ENCODE peak calls at places on chromosome 19, in ten cellular contexts. L is tibial nerve, Q is AG09309, S is uterus, W is cardiac muscle cell, T is GM23338, N is left ventricle myocardium inferior, I is kidney epithelial cell, U is endodermal cell, C is GM12865. J is an unnamed sample.

GRCh38 chr19:33177417-33177976 is 16.6 kb upstream of the LRP3 start:
- DNase-seq in L (no peak), Q (no peak), S (no peak), W (peak), T (peak), N (no peak), I (no peak), U (peak), C (no peak), J (no peak)

GRCh38 chr19:6693056-6693471 is 23.1 kb upstream of the TNFSF14 start:
- DNase-seq in L (no peak), Q (no peak), S (no peak), W (no peak), T (peak), N (no peak), I (no peak), U (peak), C (no peak), J (no peak)

GRCh38 chr19:30712428-30713151 is 340.4 kb downstream of the ZNF536 start:
- DNase-seq in L (no peak), Q (no peak), S (no peak), W (no peak), T (no peak), N (no peak), I (no peak), U (no peak), C (no peak), J (no peak)

GRCh38 chr19:6058411-6059201 is 51.7 kb downstream of the RFX2 start:
- DNase-seq in L (no peak), Q (no peak), S (no peak), W (no peak), T (no peak), N (no peak), I (no peak), U (no peak), C (no peak), J (no peak)

GRCh38 chr19:16456652-16457194 is 15.0 kb downstream of the EPS15L1 start:
- DNase-seq in L (no peak), Q (no peak), S (no peak), W (no peak), T (peak), N (no peak), I (no peak), U (no peak), C (no peak), J (no peak)

GRCh38 chr19:21335721-21336120 is 6.5 kb upstream of the ZNF708 start:
- DNase-seq in L (no peak), Q (no peak), S (no peak), W (no peak), T (no peak), N (no peak), I (no peak), U (no peak), C (no peak), J (no peak)

GRCh38 chr19:7199613-7200533 is 94.3 kb downstream of the INSR start:
- DNase-seq in L (no peak), Q (no peak), S (no peak), W (no peak), T (no peak), N (no peak), I (no peak), U (peak), C (no peak), J (no peak)

GRCh38 chr19:33304760-33305647 is 2.7 kb upstream of the CEBPA start:
- DNase-seq in L (no peak), Q (no peak), S (no peak), W (no peak), T (no peak), N (no peak), I (no peak), U (no peak), C (no peak), J (no peak)

GRCh38 chr19:49213791-49214190 is 56.2 kb downstream of the TRPM4 start:
- DNase-seq in L (no peak), Q (no peak), S (no peak), W (no peak), T (peak), N (no peak), I (no peak), U (peak), C (no peak), J (no peak)

GRCh38 chr19:4717966-4718701 is 5.5 kb downstream of the DPP9 start:
- DNase-seq in L (no peak), Q (no peak), S (no peak), W (no peak), T (no peak), N (no peak), I (no peak), U (no peak), C (no peak), J (no peak)

GRCh38 chr19:46798713-46799112 is 10.3 kb upstream of the SLC1A5 start:
- DNase-seq in L (no peak), Q (no peak), S (no peak), W (no peak), T (no peak), N (no peak), I (no peak), U (no peak), C (no peak), J (no peak)

GRCh38 chr19:23002690-23003422 is at the start of gene ZNF728:
- DNase-seq in L (peak), Q (no peak), S (peak), W (no peak), T (no peak), N (peak), I (no peak), U (no peak), C (no peak), J (peak)

GRCh38 chr19:28239270-28239669 is 973.7 kb downstream of the UQCRFS1 start:
- DNase-seq in L (no peak), Q (no peak), S (no peak), W (peak), T (peak), N (no peak), I (no peak), U (peak), C (no peak), J (no peak)

GRCh38 chr19:33194884-33195710 is 967 bp downstream of the LRP3 start:
- DNase-seq in L (no peak), Q (no peak), S (no peak), W (peak), T (peak), N (no peak), I (no peak), U (peak), C (no peak), J (no peak)

GRCh38 chr19:12834976-12835757 is 788 bp upstream of the RTBDN start:
- DNase-seq in L (no peak), Q (no peak), S (no peak), W (peak), T (peak), N (no peak), I (no peak), U (peak), C (no peak), J (no peak)

GRCh38 chr19:40717880-40718773 is 1.2 kb downstream of the ITPKC start:
- DNase-seq in L (no peak), Q (no peak), S (peak), W (peak), T (peak), N (no peak), I (no peak), U (peak), C (no peak), J (no peak)

GRCh38 chr19:9836021-9836420 is 903 bp downstream of the PIN1 start:
- DNase-seq in L (no peak), Q (peak), S (no peak), W (peak), T (no peak), N (no peak), I (no peak), U (no peak), C (peak), J (peak)

GRCh38 chr19:51096473-51097165 is 11.6 kb downstream of the CTU1 start:
- DNase-seq in L (no peak), Q (no peak), S (no peak), W (no peak), T (peak), N (no peak), I (no peak), U (no peak), C (no peak), J (no peak)

GRCh38 chr19:49475995-49476880 is 2.2 kb downstream of the FLT3LG start:
- DNase-seq in L (no peak), Q (no peak), S (no peak), W (peak), T (peak), N (no peak), I (no peak), U (peak), C (peak), J (no peak)

GRCh38 chr19:11881151-11881800 is 6.3 kb upstream of the ZNF69 start:
- DNase-seq in L (no peak), Q (no peak), S (peak), W (peak), T (peak), N (peak), I (no peak), U (peak), C (peak), J (peak)

GRCh38 chr19:32497386-32497785 is 83.6 kb upstream of the PDCD5 start:
- DNase-seq in L (no peak), Q (no peak), S (no peak), W (no peak), T (no peak), N (no peak), I (no peak), U (no peak), C (no peak), J (no peak)

GRCh38 chr19:15025237-15025636 is 24.0 kb upstream of the CASP14 start:
- DNase-seq in L (no peak), Q (no peak), S (no peak), W (no peak), T (peak), N (no peak), I (no peak), U (peak), C (peak), J (no peak)

GRCh38 chr19:57105976-57106610 is 13.7 kb upstream of the USP29 start:
- DNase-seq in L (no peak), Q (no peak), S (no peak), W (no peak), T (peak), N (no peak), I (no peak), U (no peak), C (no peak), J (no peak)

GRCh38 chr19:48290923-48291700 is 21.2 kb downstream of the ZNF114 start:
- DNase-seq in L (peak), Q (no peak), S (peak), W (peak), T (peak), N (peak), I (no peak), U (peak), C (peak), J (peak)

GRCh38 chr19:19385900-19386339 is 19.6 kb upstream of the GATAD2A start:
- DNase-seq in L (no peak), Q (no peak), S (peak), W (peak), T (peak), N (no peak), I (no peak), U (no peak), C (no peak), J (no peak)

GRCh38 chr19:42403586-42403985 is 13.5 kb upstream of the CNFN start:
- DNase-seq in L (no peak), Q (no peak), S (no peak), W (no peak), T (no peak), N (no peak), I (no peak), U (peak), C (no peak), J (no peak)

GRCh38 chr19:35994868-35995654 is at the start of gene SDHAF1:
- DNase-seq in L (peak), Q (peak), S (peak), W (peak), T (peak), N (peak), I (peak), U (peak), C (peak), J (peak)

GRCh38 chr19:45717131-45717982 is 13.3 kb downstream of the FBXO46 start:
- DNase-seq in L (peak), Q (peak), S (peak), W (peak), T (peak), N (peak), I (peak), U (peak), C (peak), J (peak)
- TF ChIP-seq CTCF in L (no peak), Q (peak), S (peak), W (peak), T (no peak), N (peak), I (peak), U (no peak), C (peak), J (no peak)

GRCh38 chr19:1377176-1377964 is 6.3 kb upstream of the NDUFS7 start:
- DNase-seq in L (no peak), Q (no peak), S (no peak), W (no peak), T (no peak), N (no peak), I (no peak), U (no peak), C (no peak), J (no peak)

GRCh38 chr19:1377965-1378785 is 5.5 kb upstream of the NDUFS7 start:
- DNase-seq in L (no peak), Q (no peak), S (no peak), W (no peak), T (no peak), N (no peak), I (no peak), U (no peak), C (no peak), J (no peak)

GRCh38 chr19:1373534-1374249 is 10.0 kb upstream of the NDUFS7 start:
- DNase-seq in L (no peak), Q (no peak), S (no peak), W (peak), T (no peak), N (peak), I (no peak), U (no peak), C (no peak), J (no peak)

GRCh38 chr19:1374250-1374577 is 9.5 kb upstream of the NDUFS7 start:
- DNase-seq in L (no peak), Q (no peak), S (no peak), W (no peak), T (no peak), N (peak), I (no peak), U (no peak), C (no peak), J (no peak)

DNA sequence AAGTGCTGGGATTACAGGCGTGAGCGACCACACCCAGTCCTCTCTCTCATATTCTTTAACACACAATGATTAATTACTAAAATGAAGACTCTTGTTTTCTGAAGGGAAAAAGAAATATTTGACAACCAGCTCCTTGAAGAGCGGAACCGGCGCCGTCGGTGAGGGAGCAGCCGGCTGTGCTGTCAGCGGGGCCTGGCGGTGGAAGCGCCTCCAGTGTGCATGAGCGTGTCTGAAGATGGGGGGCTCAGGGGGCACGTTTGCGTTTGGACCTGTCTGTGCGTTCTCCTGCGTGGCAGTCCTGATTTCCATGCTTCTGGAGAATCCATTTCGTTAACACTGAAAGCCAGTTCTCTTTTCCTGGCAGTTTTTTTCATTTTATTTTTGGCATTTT is 7.3 kb upstream of the NDUFS7 start:
- DNase-seq in L (no peak), Q (no peak), S (no peak), W (no peak), T (no peak), N (no peak), I (no peak), U (no peak), C (no peak), J (no peak)
- H3K4me3 ChIP-seq in L (no peak), Q (no peak), S (no peak), W (no peak), T (no peak), N (no peak), I (no peak), U (no peak), C (no peak), J (no peak)

DNA sequence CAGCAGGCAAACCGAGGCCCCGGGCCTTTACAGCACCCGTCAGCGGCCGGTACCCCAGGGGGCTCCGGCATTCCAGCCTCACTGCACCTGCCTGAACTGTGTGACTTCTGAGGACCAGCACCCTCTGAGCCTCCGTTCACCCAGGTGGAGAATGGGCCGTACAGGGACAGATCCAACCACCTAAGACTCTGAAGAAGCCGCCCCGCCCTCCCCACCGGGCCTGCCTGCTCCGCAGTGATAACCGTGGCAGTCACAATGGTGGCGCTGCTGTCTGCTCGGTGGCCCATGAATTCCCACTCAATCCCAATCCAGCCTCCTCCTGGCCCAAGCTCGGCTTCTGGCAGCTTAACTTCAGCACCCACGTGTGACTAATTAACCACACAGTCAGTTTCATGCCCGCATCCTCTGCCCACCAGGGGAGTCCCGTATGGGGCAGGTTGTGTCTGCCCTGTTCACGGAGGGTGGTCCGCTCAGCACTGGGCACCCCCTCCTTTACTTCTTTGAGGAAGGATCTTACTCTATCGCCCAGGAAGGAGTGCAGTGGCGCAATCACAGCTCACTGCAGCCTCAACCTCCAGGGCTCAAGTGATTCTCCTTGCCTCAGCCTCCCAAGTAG is 3.4 kb downstream of the TCF3 start:
- DNase-seq in L (no peak), Q (no peak), S (no peak), W (no peak), T (no peak), N (no peak), I (no peak), U (no peak), C (peak), J (no peak)
- TF ChIP-seq CTCF in L (no peak), Q (no peak), S (no peak), W (no peak), T (no peak), N (no peak), I (peak), U (no peak), C (peak), J (no peak)

DNA sequence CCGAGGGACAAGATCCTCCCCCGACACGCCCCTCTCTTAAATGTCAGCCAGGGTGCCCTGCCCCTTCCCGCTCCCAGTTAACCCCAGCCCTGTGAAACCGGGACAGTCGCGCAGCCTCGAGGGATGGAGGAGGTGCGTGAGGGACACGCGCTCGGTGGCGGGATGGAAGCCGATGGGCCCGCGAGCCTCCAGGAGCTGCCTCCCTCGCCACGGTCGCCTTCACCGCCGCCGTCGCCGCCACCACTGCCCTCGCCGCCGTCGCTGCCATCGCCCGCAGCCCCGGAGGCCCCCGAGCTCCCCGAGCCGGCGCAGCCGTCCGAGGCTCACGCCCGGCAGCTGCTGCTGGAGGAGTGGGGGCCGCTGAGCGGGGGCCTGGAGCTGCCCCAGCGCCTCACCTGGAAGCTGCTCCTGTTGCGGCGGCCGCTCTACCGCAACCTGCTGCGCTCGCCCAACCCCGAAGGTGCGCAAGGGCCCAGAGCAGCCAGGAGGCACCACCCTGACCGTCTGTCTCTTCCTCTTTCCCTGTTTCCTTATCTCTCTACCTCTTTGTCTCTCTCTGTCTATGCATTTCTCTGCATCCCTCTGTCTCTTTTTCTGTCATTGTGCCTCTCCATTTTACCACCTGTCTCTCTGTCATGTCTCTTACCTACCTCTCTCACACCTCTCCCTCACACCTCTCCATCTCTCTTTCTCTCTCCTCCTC is at the start of gene NCCRP1:
- DNase-seq in L (no peak), Q (no peak), S (no peak), W (peak), T (peak), N (no peak), I (no peak), U (peak), C (no peak), J (no peak)
- H3K4me3 ChIP-seq in L (no peak), Q (no peak), S (no peak), W (peak), T (peak), N (peak), I (no peak), U (no peak), C (no peak), J (no peak)

GRCh38 chr19:3207466-3208242 is 16.8 kb upstream of the CELF5 start:
- DNase-seq in L (no peak), Q (no peak), S (no peak), W (no peak), T (no peak), N (no peak), I (no peak), U (peak), C (no peak), J (no peak)

GRCh38 chr19:3208317-3209207 is 15.9 kb upstream of the CELF5 start:
- DNase-seq in L (no peak), Q (no peak), S (no peak), W (no peak), T (no peak), N (no peak), I (no peak), U (no peak), C (no peak), J (no peak)

GRCh38 chr19:3213159-3213558 is 11.3 kb upstream of the CELF5 start:
- DNase-seq in L (no peak), Q (no peak), S (no peak), W (no peak), T (no peak), N (no peak), I (no peak), U (no peak), C (no peak), J (no peak)

GRCh38 chr19:3210347-3211017 is 14.0 kb upstream of the CELF5 start:
- DNase-seq in L (no peak), Q (no peak), S (no peak), W (peak), T (peak), N (peak), I (no peak), U (peak), C (peak), J (no peak)

GRCh38 chr19:3211191-3211590 is 13.3 kb upstream of the CELF5 start:
- DNase-seq in L (no peak), Q (no peak), S (no peak), W (no peak), T (no peak), N (no peak), I (no peak), U (no peak), C (no peak), J (no peak)
- TF ChIP-seq CTCF in L (no peak), Q (no peak), S (no peak), W (no peak), T (no peak), N (no peak), I (no peak), U (no peak), C (no peak), J (no peak)